ENCODE peak calls at places on chromosomes 7 and 10, in seven cellular contexts. I is K562, O is GM12878, H is SK-N-SH, E is HepG2, G is HCT116, C is H1. L is an unnamed sample.
A peak's percentile ranks its signal among the peaks of the same experiment; 100 is the strongest.

GRCh38 chr10:99534939-99535763 is 2.4 kb downstream of the NKX2-3 start:
- DNase-seq in I (no peak), G (no peak), C (no peak), O (no peak), E (no peak), H (peak; percentile 66), L (peak; percentile 80)

GRCh38 chr7:32219416-32219815 is 149.2 kb upstream of the PDE1C start:
- DNase-seq in O (no peak), I (no peak), G (no peak), E (no peak), H (no peak), C (no peak), L (no peak)

GRCh38 chr7:81577642-81578349 is 192.1 kb downstream of the HGF start:
- DNase-seq in E (no peak), I (no peak), G (no peak), C (no peak), O (no peak), H (no peak), L (no peak)

GRCh38 chr10:35493196-35494118 is 111.7 kb upstream of the GJD4 start:
- DNase-seq in E (no peak), I (no peak), G (no peak), O (no peak), C (no peak), H (no peak), L (peak; percentile 51)

GRCh38 chr7:18119985-18120384 is 92.3 kb upstream of the PRPS1L1 start:
- DNase-seq in C (no peak), H (no peak), E (no peak), I (no peak), G (peak; percentile 3), O (no peak), L (no peak)

GRCh38 chr7:38321515-38321944 is 48.1 kb upstream of the TARP start:
- DNase-seq in O (no peak), I (no peak), H (no peak), E (no peak), C (no peak), G (no peak), L (no peak)

GRCh38 chr7:117796889-117797288 is 76.4 kb downstream of the CTTNBP2 start:
- DNase-seq in E (no peak), H (no peak), I (no peak), O (no peak), G (no peak), C (no peak), L (no peak)

GRCh38 chr10:53955091-53955490 is 845.9 kb downstream of the PCDH15 start:
- DNase-seq in C (no peak), O (no peak), E (no peak), G (no peak), I (no peak), H (no peak), L (no peak)

GRCh38 chr7:79787623-79788022 is 334.2 kb upstream of the MAGI2 start:
- DNase-seq in C (no peak), E (no peak), O (no peak), G (no peak), I (no peak), H (no peak), L (no peak)

GRCh38 chr7:33716581-33717477 is 188.5 kb upstream of the BMPER start:
- DNase-seq in I (peak; percentile 11), E (peak; percentile 33), G (peak; percentile 54), O (no peak), H (no peak), C (no peak), L (peak; percentile 45)

GRCh38 chr7:3859436-3859835 is 558.4 kb downstream of the SDK1 start:
- DNase-seq in H (no peak), G (no peak), I (no peak), C (no peak), O (no peak), E (no peak), L (no peak)

GRCh38 chr7:16084370-16084769 is 337.0 kb downstream of the CRPPA start:
- DNase-seq in C (no peak), H (no peak), E (no peak), G (no peak), I (no peak), O (no peak), L (no peak)

GRCh38 chr10:14062528-14063260 is 268.0 kb downstream of the FRMD4A start:
- DNase-seq in E (no peak), G (no peak), I (no peak), O (no peak), H (no peak), C (no peak), L (no peak)

GRCh38 chr10:89213191-89213808 is 6.2 kb upstream of the CH25H start:
- DNase-seq in O (no peak), I (peak; percentile 15), G (no peak), H (peak; percentile 34), E (peak; percentile 13), C (no peak), L (no peak)

GRCh38 chr10:126904807-126905686 is at the start of gene DOCK1:
- DNase-seq in H (peak; percentile 93), G (peak; percentile 38), I (no peak), O (no peak), C (no peak), E (peak; percentile 37), L (peak; percentile 73)

GRCh38 chr10:116465541-116465940 is 37.9 kb downstream of the PNLIPRP3 start:
- DNase-seq in I (no peak), O (no peak), G (no peak), C (no peak), H (no peak), E (no peak), L (no peak)

GRCh38 chr7:41219276-41219675 is 483.6 kb downstream of the INHBA start:
- DNase-seq in C (no peak), I (no peak), H (no peak), E (no peak), G (no peak), O (no peak), L (no peak)

GRCh38 chr7:104230606-104231005 is 22.8 kb upstream of the ORC5 start:
- DNase-seq in I (no peak), O (no peak), E (no peak), C (no peak), G (no peak), H (peak; percentile 15), L (no peak)

GRCh38 chr7:832968-833424 is 720 bp downstream of the SUN1 start:
- DNase-seq in G (no peak), C (no peak), I (no peak), O (no peak), H (no peak), E (no peak), L (no peak)

GRCh38 chr10:123301077-123301875 is 147.1 kb downstream of the BUB3 start:
- DNase-seq in C (no peak), G (no peak), O (no peak), H (peak; percentile 40), I (peak; percentile 6), E (no peak), L (no peak)

GRCh38 chr10:44334621-44335184 is 50.2 kb downstream of the CXCL12 start:
- DNase-seq in O (no peak), H (no peak), E (no peak), I (no peak), C (no peak), G (no peak), L (no peak)

GRCh38 chr10:71044720-71045119 is 156.4 kb upstream of the PCBD1 start:
- DNase-seq in H (no peak), O (no peak), I (no peak), E (no peak), G (no peak), C (no peak), L (no peak)

DNA sequence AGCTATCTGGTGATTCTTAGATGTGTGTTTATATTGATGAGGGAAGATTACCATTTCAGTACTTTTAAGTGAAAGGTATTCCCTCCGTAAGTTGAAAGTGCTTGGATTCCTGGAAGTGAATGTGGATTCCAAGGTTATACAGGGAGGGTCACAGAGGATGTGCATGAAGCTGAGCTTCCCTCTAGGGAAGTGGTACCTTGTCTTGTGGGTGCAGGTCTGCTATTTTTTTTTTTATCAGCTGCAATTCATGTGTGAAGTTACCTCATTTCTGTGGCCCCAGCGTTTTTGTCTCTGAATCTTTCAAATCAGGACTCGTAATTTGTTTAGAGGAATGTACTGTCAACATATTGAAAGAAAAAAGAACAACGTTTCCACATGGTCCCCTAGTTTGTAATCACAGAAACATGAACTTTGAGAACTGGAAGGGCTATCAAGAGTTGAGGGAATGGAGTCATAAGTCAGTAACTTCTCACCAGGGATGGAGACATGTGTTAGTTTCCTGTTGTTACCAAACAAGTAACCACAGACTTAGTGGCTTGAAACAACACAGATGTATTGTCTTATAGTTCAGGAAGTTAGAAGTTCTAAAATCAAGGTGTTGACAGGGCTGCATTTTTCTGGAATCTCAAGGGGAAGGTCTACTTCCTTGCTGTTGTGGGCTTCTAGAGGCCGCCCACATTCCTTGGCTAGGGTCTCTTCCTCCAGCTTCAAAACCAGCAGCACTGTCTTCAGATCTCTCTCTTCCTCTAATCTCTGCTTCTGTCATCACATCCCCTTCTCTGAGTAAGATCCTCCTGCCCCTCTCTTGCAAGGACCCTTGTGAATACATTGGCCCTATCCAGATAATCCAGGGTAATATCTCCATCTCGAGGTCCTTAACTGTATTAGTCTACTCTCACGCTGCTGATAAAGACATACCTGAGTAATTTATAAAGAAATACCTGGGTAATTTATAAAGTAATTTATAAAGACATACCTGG is 64.4 kb downstream of the RAB18 start:
- DNase-seq in O (no peak), C (no peak), E (no peak), I (no peak), G (no peak), H (no peak), L (no peak)
- TF ChIP-seq JUND in O (no peak), C (no peak), E (no peak), I (no peak), G (no peak), H (no peak), L (no peak)

DNA sequence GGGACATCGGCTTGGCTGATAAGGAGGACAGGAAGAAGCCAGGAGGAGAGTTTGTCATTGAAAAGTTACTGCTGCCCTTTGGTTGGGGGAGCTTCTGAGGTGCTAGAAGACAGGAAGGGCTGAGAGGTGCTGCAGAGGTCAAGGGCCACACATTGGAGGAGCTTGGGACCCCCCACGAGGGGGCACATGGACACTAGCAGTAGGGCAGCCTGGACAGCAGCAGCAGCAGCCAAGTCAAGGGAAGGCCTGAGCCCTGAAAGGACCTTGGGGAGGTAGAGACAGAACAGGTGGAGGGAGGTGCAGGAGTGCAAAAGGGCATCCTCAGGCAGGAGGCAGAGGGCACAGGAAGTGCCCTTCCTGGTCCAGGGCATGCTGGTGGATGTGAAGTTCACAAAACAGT is 439.7 kb upstream of the IGFBP3 start:
- DNase-seq in H (no peak), E (no peak), I (no peak), G (no peak), O (no peak), C (no peak), L (no peak)
- TF ChIP-seq JUND in H (no peak), E (no peak), I (no peak), G (no peak), O (no peak), C (no peak), L (no peak)

GRCh38 chr7:7851991-7852390 is 116.6 kb upstream of the GLCCI1 start:
- DNase-seq in I (no peak), H (no peak), C (no peak), O (no peak), E (no peak), G (no peak), L (no peak)
- TF ChIP-seq JUND in I (no peak), H (no peak), C (no peak), O (no peak), E (no peak), G (no peak), L (no peak)

DNA sequence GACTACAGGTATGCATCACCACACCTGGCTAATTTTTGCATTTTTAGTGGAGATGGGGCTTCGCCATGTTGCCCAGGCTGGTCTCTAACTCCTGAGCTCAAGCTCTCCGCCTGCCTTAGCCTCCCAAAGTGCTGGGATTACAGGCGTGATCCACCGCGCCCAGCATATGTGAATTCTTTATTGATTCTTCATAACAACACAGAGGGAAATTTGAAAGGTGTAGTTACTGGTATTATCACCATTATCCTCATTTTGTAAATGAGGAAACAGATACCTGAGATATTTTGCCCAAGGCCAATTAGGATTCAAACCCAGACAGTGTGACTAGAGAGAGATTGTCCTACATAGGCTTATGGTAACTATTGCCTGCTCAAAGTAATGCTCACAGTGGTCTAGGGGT is 22.6 kb downstream of the TCF7L2 start:
- DNase-seq in I (no peak), E (no peak), G (no peak), O (no peak), H (no peak), C (no peak), L (no peak)
- TF ChIP-seq JUND in I (no peak), E (no peak), G (no peak), O (no peak), H (no peak), C (no peak), L (no peak)